ENCODE peak calls at places on chromosomes 4 and X, in four cellular contexts. F, P, D and Q are unnamed samples.

GRCh38 chrX:39067866-39068265 is 266.6 kb downstream of the MID1IP1 start:
- DNase-seq in F (no peak), P (no peak), D (no peak), Q (no peak)

GRCh38 chrX:10486373-10486772 is 134.0 kb downstream of the MID1 start:
- DNase-seq in F (no peak), P (no peak), D (peak; percentile 47), Q (no peak)

GRCh38 chr4:885353-885752 is 46.8 kb downstream of the GAK start:
- DNase-seq in F (no peak), P (no peak), D (no peak), Q (no peak)

GRCh38 chr4:16926214-16926613 is 27.8 kb upstream of the LDB2 start:
- DNase-seq in F (no peak), P (no peak), D (no peak), Q (no peak)

GRCh38 chr4:143336828-143337599 is at the start of gene GAB1:
- DNase-seq in F (peak; percentile 79), P (peak; percentile 83), D (peak; percentile 85), Q (peak; percentile 86)

GRCh38 chrX:13502590-13502989 is 66.8 kb upstream of the EGFL6 start:
- DNase-seq in F (no peak), P (no peak), D (no peak), Q (no peak)

GRCh38 chr4:27059446-27059845 is 198.8 kb downstream of the STIM2 start:
- DNase-seq in F (no peak), P (no peak), D (no peak), Q (no peak)

GRCh38 chrX:139008185-139008584 is 296.7 kb upstream of the FGF13 start:
- DNase-seq in F (no peak), P (no peak), D (no peak), Q (no peak)

GRCh38 chr4:40395166-40395900 is 60.2 kb downstream of the CHRNA9 start:
- DNase-seq in F (no peak), P (no peak), D (no peak), Q (no peak)

GRCh38 chr4:38664704-38665401 is 854 bp downstream of the KLF3 start:
- DNase-seq in F (peak; percentile 70), P (peak; percentile 70), D (peak; percentile 56), Q (peak; percentile 71)

GRCh38 chrX:53184836-53185235 is 40.2 kb downstream of the KDM5C start:
- DNase-seq in F (no peak), P (no peak), D (peak; percentile 2), Q (no peak)

GRCh38 chr4:155077860-155078259 is 130.6 kb upstream of the NPY2R start:
- DNase-seq in F (no peak), P (no peak), D (no peak), Q (no peak)

GRCh38 chrX:46208225-46208854 is 336.9 kb downstream of the ZNF674 start:
- DNase-seq in F (no peak), P (no peak), D (peak; percentile 3), Q (no peak)

GRCh38 chr4:24741915-24742314 is 53.5 kb upstream of the SOD3 start:
- DNase-seq in F (no peak), P (no peak), D (no peak), Q (no peak)

GRCh38 chrX:129787336-129788055 is 7.7 kb downstream of the SASH3 start:
- DNase-seq in F (no peak), P (no peak), D (no peak), Q (no peak)

GRCh38 chr4:102825261-102826071 is 1.9 kb downstream of the UBE2D3 start:
- DNase-seq in F (peak; percentile 8), P (peak; percentile 27), D (peak; percentile 83), Q (peak; percentile 73)

DNA sequence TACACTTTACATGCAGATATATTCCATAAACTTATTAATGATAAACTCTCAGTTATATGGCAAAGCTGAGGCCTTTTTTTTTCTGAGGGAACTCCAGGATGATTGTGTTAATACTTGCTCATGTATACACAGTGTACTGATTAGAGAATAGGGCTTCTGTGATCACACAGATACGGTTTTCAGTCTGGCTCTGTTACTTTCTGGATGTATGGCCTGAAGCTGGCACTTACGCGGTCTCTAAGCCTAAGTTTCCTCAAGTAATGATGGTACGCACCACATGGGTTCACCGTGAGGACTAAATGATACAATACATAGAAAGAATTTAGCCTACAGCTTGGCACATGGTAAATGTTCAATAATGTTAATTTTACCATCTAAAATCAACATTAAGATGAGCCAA is 73.8 kb downstream of the SEC24D start:
- DNase-seq in F (no peak), P (peak; percentile 42), D (no peak), Q (no peak)
- H3K4me3 ChIP-seq in F (no peak overlapping the region), P (no peak overlapping the region), D (no peak overlapping the region), Q (no peak overlapping the region)

DNA sequence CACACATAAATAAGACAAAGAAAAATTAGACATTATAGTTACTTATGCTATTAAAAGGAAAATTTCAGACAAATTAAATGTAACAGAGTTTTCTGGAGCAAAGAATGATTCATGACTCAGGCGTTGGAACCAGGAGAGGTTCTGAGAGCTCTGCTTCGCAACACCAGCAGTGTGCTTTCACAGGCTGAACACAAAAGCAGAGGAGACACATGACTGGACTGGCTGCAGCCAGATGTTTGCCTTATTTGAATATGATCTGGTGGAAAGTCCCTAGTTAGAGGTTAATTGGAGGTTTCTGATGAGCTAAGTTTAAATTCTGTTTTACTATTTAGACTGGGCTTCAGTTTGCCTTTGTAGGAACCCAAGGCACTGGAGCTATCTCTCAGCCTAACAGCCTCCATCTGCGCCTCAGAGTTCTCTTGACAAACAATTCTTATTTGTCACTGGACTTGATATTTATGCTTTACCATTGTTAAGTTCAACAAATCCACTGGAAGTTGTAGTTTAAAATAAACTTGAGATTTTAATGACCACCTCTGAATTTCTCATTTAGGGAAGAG is 16.2 kb downstream of the BOD1L1 start:
- DNase-seq in F (no peak), P (no peak), D (peak; percentile 33), Q (no peak)
- H3K4me1 ChIP-seq in F (no peaks in the 10 kb centered on the region), P (no peaks in the 10 kb centered on the region), D (no peaks in the 10 kb centered on the region), Q (no peaks in the 10 kb centered on the region)

DNA sequence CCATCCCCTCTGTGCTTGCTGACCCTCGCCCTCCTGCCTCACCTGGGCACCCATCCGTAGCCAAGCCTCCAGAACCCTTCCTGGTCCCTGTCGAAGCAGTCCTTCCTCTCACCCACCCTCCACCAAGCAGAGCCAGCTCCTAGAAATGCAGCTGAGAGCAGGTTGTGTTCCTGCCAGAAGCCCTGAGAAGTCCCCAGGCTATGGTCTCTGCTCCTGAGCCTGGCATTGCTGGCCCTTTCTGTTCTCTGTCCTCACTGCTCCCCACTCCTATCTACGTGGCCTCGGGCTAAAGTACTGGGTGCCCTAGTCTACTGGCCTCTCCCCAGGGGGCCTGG is 2.1 kb upstream of the CPZ start:
- DNase-seq in F (no peak), P (no peak), D (no peak), Q (no peak)
- H3K27me3 ChIP-seq in F (no peaks in the 10 kb centered on the region), P (peaks cover 20% of the 10 kb centered on the region), D (peaks cover 18% of the 10 kb centered on the region), Q (peaks cover 71% of the 10 kb centered on the region)

DNA sequence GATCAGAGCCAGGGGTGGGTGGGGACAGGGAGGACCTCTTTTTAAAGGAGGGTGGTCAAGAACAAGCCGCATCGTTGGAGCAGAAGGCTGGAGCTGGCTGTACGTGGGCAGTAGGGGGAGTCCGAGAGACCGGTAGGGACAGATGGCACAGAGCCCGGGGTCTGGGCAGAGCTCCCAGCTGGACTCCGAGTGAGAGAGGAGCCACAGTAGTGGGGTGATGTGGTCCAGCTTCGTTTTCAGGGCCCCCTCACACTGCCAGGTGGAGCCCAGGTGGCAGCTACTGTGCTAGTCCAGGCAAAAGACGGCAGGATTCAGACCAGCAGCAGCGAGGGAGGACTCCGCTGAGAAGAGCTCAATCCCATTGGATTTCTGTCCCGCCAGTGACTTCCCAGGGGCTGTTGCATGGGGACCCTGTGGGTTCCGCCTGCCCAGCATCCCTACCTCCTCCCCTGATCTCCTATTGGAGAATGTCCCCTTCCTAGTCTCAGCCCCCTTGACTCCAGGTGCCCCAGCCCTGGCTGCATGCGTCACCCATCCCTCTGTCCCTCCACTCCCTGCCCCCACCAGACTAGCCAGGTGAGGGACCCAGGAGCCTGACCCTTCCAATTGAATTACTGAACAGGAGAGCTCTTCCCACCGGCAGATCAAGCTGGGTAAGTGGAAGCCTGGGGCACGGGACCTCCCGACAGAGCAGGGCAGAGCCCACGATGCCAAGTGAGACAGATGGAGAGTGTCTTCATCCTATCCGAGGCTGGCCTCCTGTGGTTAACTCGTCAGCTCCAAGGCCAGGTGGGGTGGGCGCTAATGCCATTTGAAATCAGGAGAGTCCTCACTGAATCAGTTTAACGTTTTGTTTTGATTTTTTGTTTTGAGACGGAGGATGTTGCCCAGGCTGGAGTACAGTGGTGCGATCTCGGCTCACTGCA is 2.9 kb downstream of the ARHGAP4 start:
- DNase-seq in F (no peak), P (peak; percentile 73), D (peak; percentile 63), Q (peak; percentile 81)
- H3K4me3 ChIP-seq in F (no peak overlapping the region), P (no peak overlapping the region), D (no peak overlapping the region), Q (no peak overlapping the region)

GRCh38 chr4:168857546-168858314 is 152.3 kb downstream of the CBR4 start:
- DNase-seq in F (no peak), P (no peak), D (peak; percentile 97), Q (no peak)
- H3K4me1 ChIP-seq in F (no peaks in the 10 kb centered on the region), P (no peaks in the 10 kb centered on the region), D (peaks cover 23% of the 10 kb centered on the region), Q (no peaks in the 10 kb centered on the region)

DNA sequence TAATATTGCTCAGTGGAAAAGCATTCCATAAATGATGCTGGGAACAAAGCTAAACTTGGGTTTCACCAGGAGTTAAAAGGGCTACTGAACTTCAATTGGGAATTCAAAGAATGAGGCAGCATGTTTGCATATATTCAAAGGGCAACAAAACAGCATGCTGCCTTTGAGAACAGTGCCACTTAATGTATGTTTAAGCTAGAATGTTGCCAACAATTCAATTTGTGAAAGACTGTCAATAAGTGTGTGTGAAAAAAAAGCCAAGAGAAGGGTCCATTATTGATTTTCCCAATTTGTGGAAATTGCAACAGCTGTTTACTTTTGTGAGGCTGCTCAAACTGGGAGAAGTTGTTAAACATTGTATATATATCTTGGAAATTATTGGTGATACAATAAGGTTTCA is 701.9 kb upstream of the ACTRT1 start:
- DNase-seq in F (no peak), P (no peak), D (no peak), Q (no peak)
- H3K27me3 ChIP-seq in F (no peaks in the 10 kb centered on the region), P (no peaks in the 10 kb centered on the region), D (no peaks in the 10 kb centered on the region), Q (no peaks in the 10 kb centered on the region)